ENCODE peak calls at places on chromosomes 16 and 17, in five cellular contexts. E is suprapubic skin, N is esophagus muscularis mucosa, A is upper lobe of left lung, H is stomach. Y is an unnamed sample.

GRCh38 chr16:75319513-75320401 is 68.3 kb upstream of the BCAR1 start:
- DNase-seq in N (no peak), E (no peak), H (no peak), A (no peak), Y (no peak)

GRCh38 chr17:78793415-78793814 is 11.3 kb upstream of the CYTH1 start:
- DNase-seq in A (no peak), E (no peak), N (no peak), H (no peak), Y (no peak)

GRCh38 chr17:69511244-69511643 is 96.7 kb downstream of the MAP2K6 start:
- DNase-seq in E (no peak), N (no peak), H (no peak), A (no peak), Y (no peak)

GRCh38 chr16:29009050-29009837 is 24.4 kb downstream of the LAT start:
- DNase-seq in N (no peak), E (no peak), H (no peak), A (no peak), Y (no peak)

GRCh38 chr17:2172447-2172938 is 117.6 kb downstream of the HIC1 start:
- DNase-seq in A (no peak), H (no peak), E (no peak), N (no peak), Y (no peak)

GRCh38 chr16:31135535-31136286 is at the start of gene PRSS8:
- DNase-seq in E (no peak), N (no peak), A (peak; percentile 95), H (peak; percentile 96), Y (peak; percentile 94)

GRCh38 chr17:2011421-2012371 is 13.4 kb downstream of the RTN4RL1 start:
- DNase-seq in H (peak; percentile 73), N (no peak), A (no peak), E (no peak), Y (peak; percentile 68)

GRCh38 chr17:70050931-70051330 is 24.1 kb upstream of the KCNJ16 start:
- DNase-seq in H (no peak), N (no peak), A (no peak), E (no peak), Y (no peak)

GRCh38 chr16:3640632-3641501 is 13.6 kb upstream of the DNASE1 start:
- DNase-seq in H (no peak), A (no peak), N (no peak), E (peak; percentile 69), Y (no peak)

GRCh38 chr16:86089986-86090385 is 191.0 kb downstream of the IRF8 start:
- DNase-seq in A (no peak), H (no peak), N (no peak), E (peak; percentile 32), Y (no peak)

GRCh38 chr17:17767497-17768286 is 69.1 kb downstream of the SREBF1 start:
- DNase-seq in A (no peak), E (no peak), H (no peak), N (no peak), Y (no peak)

GRCh38 chr17:77145635-77146632 is 5.2 kb downstream of the SEC14L1 start:
- DNase-seq in H (peak; percentile 79), N (no peak), E (no peak), A (no peak), Y (peak; percentile 67)

GRCh38 chr17:46812624-46813318 is 5.7 kb downstream of the WNT3 start:
- DNase-seq in H (no peak), N (no peak), E (no peak), A (no peak), Y (no peak)

GRCh38 chr17:13728751-13729150 is 127.0 kb upstream of the HS3ST3A1 start:
- DNase-seq in H (no peak), E (no peak), N (no peak), A (no peak), Y (no peak)

GRCh38 chr17:55117063-55117611 is 147.6 kb upstream of the HLF start:
- DNase-seq in A (no peak), N (no peak), H (no peak), E (no peak), Y (no peak)

GRCh38 chr16:86752582-86753175 is 174.3 kb downstream of the FOXL1 start:
- DNase-seq in H (no peak), E (no peak), A (no peak), N (no peak), Y (no peak)

GRCh38 chr16:11554054-11554453 is 32.7 kb downstream of the LITAF start:
- DNase-seq in A (no peak), N (no peak), H (no peak), E (no peak), Y (no peak)

GRCh38 chr16:4114257-4115208 is 1.7 kb downstream of the ADCY9 start:
- DNase-seq in E (no peak), A (peak; percentile 76), H (no peak), N (no peak), Y (no peak)

GRCh38 chr17:36019423-36019822 is 1.7 kb upstream of the CCL23 start:
- DNase-seq in H (no peak), E (no peak), N (no peak), A (no peak), Y (no peak)

GRCh38 chr17:31373150-31374082 is 18.1 kb upstream of the RAB11FIP4 start:
- DNase-seq in N (no peak), A (no peak), H (no peak), E (no peak), Y (no peak)

GRCh38 chr17:39360537-39360936 is 40.9 kb downstream of the FBXL20 start:
- DNase-seq in H (no peak), N (no peak), A (no peak), E (no peak), Y (no peak)

GRCh38 chr17:50661795-50662391 is 27.2 kb downstream of the ABCC3 start:
- DNase-seq in A (no peak), N (no peak), E (no peak), H (peak; percentile 77), Y (peak; percentile 90)

GRCh38 chr17:75769536-75769935 is 4.5 kb upstream of the GALK1 start:
- DNase-seq in H (peak; percentile 65), A (no peak), N (no peak), E (no peak), Y (no peak)

GRCh38 chr16:49838639-49839461 is 17.1 kb downstream of the ZNF423 start:
- DNase-seq in E (no peak), N (no peak), A (peak; percentile 84), H (no peak), Y (no peak)

GRCh38 chr16:85091522-85091910 is 20.8 kb downstream of the CIBAR2 start:
- DNase-seq in A (no peak), E (no peak), H (no peak), N (no peak), Y (no peak)

GRCh38 chr17:79747508-79748295 is 17.0 kb downstream of the ENPP7 start:
- DNase-seq in N (no peak), H (no peak), E (no peak), A (peak; percentile 79), Y (no peak)

GRCh38 chr17:44969144-44969780 is 1.2 kb upstream of the C1QL1 start:
- DNase-seq in H (no peak), A (no peak), E (no peak), N (no peak), Y (no peak)

GRCh38 chr17:63780507-63780906 is 6.5 kb downstream of the DDX42 start:
- DNase-seq in E (no peak), A (no peak), H (peak; percentile 41), N (no peak), Y (no peak)

GRCh38 chr16:83356266-83356665 is 451.5 kb upstream of the HSBP1 start:
- DNase-seq in N (no peak), A (no peak), E (no peak), H (no peak), Y (no peak)

GRCh38 chr17:7843536-7844291 is 9.7 kb downstream of the KDM6B start:
- DNase-seq in N (peak; percentile 97), E (peak; percentile 88), H (peak; percentile 92), A (peak; percentile 97), Y (peak; percentile 91)

DNA sequence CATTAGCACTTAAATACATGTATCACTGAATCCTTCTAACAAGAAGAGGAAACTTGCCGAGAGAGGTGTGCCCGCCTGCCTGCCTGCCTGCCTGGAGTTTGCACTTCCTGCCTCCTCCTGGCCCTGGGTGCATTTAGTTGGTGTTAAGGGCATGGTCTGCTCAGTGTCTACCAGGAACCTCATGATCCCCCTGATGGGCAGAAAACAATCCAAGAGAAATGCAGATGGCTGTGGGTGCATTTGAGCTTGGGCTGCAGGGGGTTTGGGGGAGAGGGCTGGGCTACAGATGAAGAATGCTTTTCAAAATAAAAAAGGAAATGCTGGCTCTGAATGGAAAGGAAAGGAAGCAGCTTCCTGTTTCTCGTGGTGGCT is 10.1 kb downstream of the KSR1 start:
- DNase-seq in H (no peak), N (no peak), A (no peak), E (no peak), Y (no peak)
- H3K4me1 ChIP-seq in H (peaks cover 35% of the 10 kb centered on the region), N (peaks cover 7% of the 10 kb centered on the region), A (peaks cover 36% of the 10 kb centered on the region), E (peaks cover 25% of the 10 kb centered on the region), Y (peaks cover 8% of the 10 kb centered on the region)

GRCh38 chr16:15597135-15597534 is 45.8 kb downstream of the MARF1 start:
- DNase-seq in A (no peak), N (no peak), H (no peak), E (no peak), Y (no peak)

GRCh38 chr16:15601212-15601879 is 41.6 kb downstream of the MARF1 start:
- DNase-seq in H (no peak), E (no peak), A (peak; percentile 48), N (no peak), Y (no peak)

GRCh38 chr16:15599303-15600070 is 43.5 kb downstream of the MARF1 start:
- DNase-seq in A (no peak), N (no peak), H (no peak), E (no peak), Y (no peak)

GRCh38 chr16:15597822-15598647 is 44.9 kb downstream of the MARF1 start:
- DNase-seq in N (no peak), H (no peak), A (no peak), E (no peak), Y (no peak)

DNA sequence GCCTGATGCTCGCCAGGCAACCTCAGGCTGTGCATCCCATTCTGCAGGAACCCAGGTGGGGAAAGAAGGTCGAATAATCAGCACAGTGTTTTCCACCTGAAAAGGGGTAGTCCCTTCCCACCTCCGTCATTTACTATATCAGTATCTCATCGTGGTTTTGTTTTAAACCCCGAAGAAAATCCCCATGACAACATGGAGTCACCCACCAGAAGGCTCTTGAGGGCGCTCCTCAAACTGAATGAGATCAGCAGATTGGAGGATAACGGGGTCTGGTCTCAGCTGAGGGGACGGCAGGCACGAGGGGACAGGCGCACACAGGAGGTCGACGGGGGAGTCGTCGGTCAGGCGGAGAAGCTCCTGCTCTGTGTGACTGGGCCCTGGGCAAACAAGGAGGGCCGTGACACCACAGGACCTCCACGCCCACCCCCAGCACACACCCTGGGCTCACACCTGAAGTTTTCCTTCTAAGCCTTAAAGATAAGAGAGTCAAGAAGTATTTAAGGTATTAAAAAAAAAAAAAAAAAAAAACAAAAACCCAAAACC is 44.2 kb downstream of the MARF1 start:
- DNase-seq in N (no peak), A (no peak), E (no peak), H (no peak), Y (no peak)
- H3K36me3 ChIP-seq in N (peaks cover 56% of the 10 kb centered on the region), A (peaks cover 88% of the 10 kb centered on the region), E (peaks cover 92% of the 10 kb centered on the region), H (peaks cover 100% of the 10 kb centered on the region), Y (no peaks in the 10 kb centered on the region)

GRCh38 chr16:59236804-59237463 is 502.8 kb upstream of the GOT2 start:
- DNase-seq in N (no peak), H (no peak), A (no peak), E (no peak), Y (no peak)
- TF ChIP-seq POLR2AphosphoS5 in N (no peak), H (no peak), A (no peak), E (no peak), Y (no peak)

GRCh38 chr16:67544329-67544841 is 15.8 kb downstream of the RIPOR1 start:
- DNase-seq in E (no peak), N (peak; percentile 83), A (no peak), H (no peak), Y (no peak)
- H3K4me1 ChIP-seq in E (peaks cover 68% of the 10 kb centered on the region), N (peaks cover 72% of the 10 kb centered on the region), A (peaks cover 77% of the 10 kb centered on the region), H (peaks cover 69% of the 10 kb centered on the region), Y (peaks cover 22% of the 10 kb centered on the region)

GRCh38 chr16:88850531-88851199 is 6.1 kb downstream of the GALNS start:
- DNase-seq in E (no peak), A (peak; percentile 68), H (no peak), N (no peak), Y (no peak)
- H3K36me3 ChIP-seq in E (peaks cover 26% of the 10 kb centered on the region), A (peaks cover 19% of the 10 kb centered on the region), H (peaks cover 65% of the 10 kb centered on the region), N (peaks cover 7% of the 10 kb centered on the region), Y (no peaks in the 10 kb centered on the region)